ENCODE peak calls at places on chromosomes 6 and 20, in nine cellular contexts. One of them, this sample, is unnamed. For H3K9me3, the result is how much of the 10 kb centered on the place peaks cover.

GRCh38 chr6:126261792-126262421 is 78.0 kb upstream of the CENPW start:
- DNase-seq in esophagus squamous epithelium: no peak
- DNase-seq in testis: no peak
- DNase-seq in lower lobe of right lung: no peak
- DNase-seq in CD8-positive, alpha-beta T cell: no peak
- DNase-seq in colonic mucosa: no peak
- DNase-seq in WERI-Rb-1: no peak
- DNase-seq in ovary: no peak
- DNase-seq in GM23248: no peak
- DNase-seq in this sample: no peak

GRCh38 chr6:158605266-158605878 is 39.2 kb downstream of the DYNLT1 start:
- DNase-seq in esophagus squamous epithelium: no peak
- DNase-seq in testis: peak
- DNase-seq in lower lobe of right lung: peak
- DNase-seq in CD8-positive, alpha-beta T cell: peak
- DNase-seq in colonic mucosa: peak
- DNase-seq in WERI-Rb-1: peak
- DNase-seq in ovary: peak
- DNase-seq in GM23248: peak
- DNase-seq in this sample: no peak

GRCh38 chr6:134347916-134348805 is 30.2 kb upstream of the SGK1 start:
- DNase-seq in esophagus squamous epithelium: no peak
- DNase-seq in testis: no peak
- DNase-seq in lower lobe of right lung: no peak
- DNase-seq in CD8-positive, alpha-beta T cell: no peak
- DNase-seq in colonic mucosa: no peak
- DNase-seq in WERI-Rb-1: no peak
- DNase-seq in ovary: peak
- DNase-seq in GM23248: peak
- DNase-seq in this sample: no peak

GRCh38 chr6:33978593-33979150 is 167.2 kb downstream of the GRM4 start:
- DNase-seq in esophagus squamous epithelium: no peak
- DNase-seq in testis: no peak
- DNase-seq in lower lobe of right lung: no peak
- DNase-seq in CD8-positive, alpha-beta T cell: no peak
- DNase-seq in colonic mucosa: peak
- DNase-seq in WERI-Rb-1: peak
- DNase-seq in ovary: no peak
- DNase-seq in GM23248: no peak
- DNase-seq in this sample: no peak

GRCh38 chr6:152136449-152136825 is 329.0 kb downstream of the ESR1 start:
- DNase-seq in esophagus squamous epithelium: no peak
- DNase-seq in testis: no peak
- DNase-seq in lower lobe of right lung: no peak
- DNase-seq in CD8-positive, alpha-beta T cell: no peak
- DNase-seq in colonic mucosa: no peak
- DNase-seq in WERI-Rb-1: no peak
- DNase-seq in ovary: no peak
- DNase-seq in GM23248: peak
- DNase-seq in this sample: no peak

GRCh38 chr6:119495230-119495683 is 145.7 kb upstream of the MAN1A1 start:
- DNase-seq in esophagus squamous epithelium: no peak
- DNase-seq in testis: no peak
- DNase-seq in lower lobe of right lung: no peak
- DNase-seq in CD8-positive, alpha-beta T cell: no peak
- DNase-seq in colonic mucosa: peak
- DNase-seq in WERI-Rb-1: peak
- DNase-seq in ovary: no peak
- DNase-seq in GM23248: no peak
- DNase-seq in this sample: peak

GRCh38 chr20:44023515-44024371 is 109.1 kb downstream of the TOX2 start:
- DNase-seq in esophagus squamous epithelium: no peak
- DNase-seq in testis: no peak
- DNase-seq in lower lobe of right lung: no peak
- DNase-seq in CD8-positive, alpha-beta T cell: no peak
- DNase-seq in colonic mucosa: peak
- DNase-seq in WERI-Rb-1: no peak
- DNase-seq in ovary: no peak
- DNase-seq in GM23248: no peak
- DNase-seq in this sample: no peak

GRCh38 chr6:12958052-12958706 is 241.6 kb downstream of the PHACTR1 start:
- DNase-seq in esophagus squamous epithelium: no peak
- DNase-seq in testis: no peak
- DNase-seq in lower lobe of right lung: no peak
- DNase-seq in CD8-positive, alpha-beta T cell: no peak
- DNase-seq in colonic mucosa: no peak
- DNase-seq in WERI-Rb-1: no peak
- DNase-seq in ovary: no peak
- DNase-seq in GM23248: peak
- DNase-seq in this sample: no peak

GRCh38 chr20:23298926-23299672 is 51.5 kb upstream of the NXT1 start:
- DNase-seq in esophagus squamous epithelium: no peak
- DNase-seq in testis: peak
- DNase-seq in lower lobe of right lung: no peak
- DNase-seq in CD8-positive, alpha-beta T cell: no peak
- DNase-seq in colonic mucosa: no peak
- DNase-seq in WERI-Rb-1: no peak
- DNase-seq in ovary: no peak
- DNase-seq in GM23248: peak
- DNase-seq in this sample: no peak

GRCh38 chr6:142387997-142388815 is 86.4 kb downstream of the ADGRG6 start:
- DNase-seq in esophagus squamous epithelium: no peak
- DNase-seq in testis: no peak
- DNase-seq in lower lobe of right lung: no peak
- DNase-seq in CD8-positive, alpha-beta T cell: no peak
- DNase-seq in colonic mucosa: no peak
- DNase-seq in WERI-Rb-1: no peak
- DNase-seq in ovary: no peak
- DNase-seq in GM23248: peak
- DNase-seq in this sample: no peak

GRCh38 chr6:167827062-167827587 is 414 bp downstream of the AFDN start:
- DNase-seq in esophagus squamous epithelium: no peak
- DNase-seq in testis: no peak
- DNase-seq in lower lobe of right lung: peak
- DNase-seq in CD8-positive, alpha-beta T cell: no peak
- DNase-seq in colonic mucosa: no peak
- DNase-seq in WERI-Rb-1: peak
- DNase-seq in ovary: peak
- DNase-seq in GM23248: peak
- DNase-seq in this sample: peak

GRCh38 chr6:30985490-30985889 is 2.0 kb downstream of the MUC21 start:
- DNase-seq in esophagus squamous epithelium: no peak
- DNase-seq in testis: no peak
- DNase-seq in lower lobe of right lung: no peak
- DNase-seq in CD8-positive, alpha-beta T cell: no peak
- DNase-seq in colonic mucosa: no peak
- DNase-seq in WERI-Rb-1: no peak
- DNase-seq in ovary: no peak
- DNase-seq in GM23248: no peak
- DNase-seq in this sample: no peak

GRCh38 chr6:135488023-135488422 is 9.5 kb downstream of the AHI1 start:
- DNase-seq in esophagus squamous epithelium: no peak
- DNase-seq in testis: no peak
- DNase-seq in lower lobe of right lung: no peak
- DNase-seq in CD8-positive, alpha-beta T cell: no peak
- DNase-seq in colonic mucosa: no peak
- DNase-seq in WERI-Rb-1: no peak
- DNase-seq in ovary: no peak
- DNase-seq in GM23248: peak
- DNase-seq in this sample: no peak

GRCh38 chr6:116847234-116847633 is 18.4 kb upstream of the GPRC6A start:
- DNase-seq in esophagus squamous epithelium: no peak
- DNase-seq in testis: no peak
- DNase-seq in lower lobe of right lung: no peak
- DNase-seq in CD8-positive, alpha-beta T cell: no peak
- DNase-seq in colonic mucosa: no peak
- DNase-seq in WERI-Rb-1: no peak
- DNase-seq in ovary: no peak
- DNase-seq in GM23248: peak
- DNase-seq in this sample: no peak

GRCh38 chr6:118618676-118619377 is 32.6 kb downstream of the CEP85L start:
- DNase-seq in esophagus squamous epithelium: no peak
- DNase-seq in testis: peak
- DNase-seq in lower lobe of right lung: peak
- DNase-seq in CD8-positive, alpha-beta T cell: peak
- DNase-seq in colonic mucosa: peak
- DNase-seq in WERI-Rb-1: peak
- DNase-seq in ovary: peak
- DNase-seq in GM23248: peak
- DNase-seq in this sample: peak

GRCh38 chr20:57397004-57397692 is 6.0 kb downstream of the RBM38 start:
- DNase-seq in esophagus squamous epithelium: no peak
- DNase-seq in testis: no peak
- DNase-seq in lower lobe of right lung: peak
- DNase-seq in CD8-positive, alpha-beta T cell: no peak
- DNase-seq in colonic mucosa: no peak
- DNase-seq in WERI-Rb-1: no peak
- DNase-seq in ovary: peak
- DNase-seq in GM23248: no peak
- DNase-seq in this sample: peak
- H3K27ac ChIP-seq in esophagus squamous epithelium: peak
- H3K27ac ChIP-seq in testis: peak
- H3K27ac ChIP-seq in lower lobe of right lung: peak
- H3K27ac ChIP-seq in CD8-positive, alpha-beta T cell: peak
- H3K27ac ChIP-seq in colonic mucosa: no peak
- H3K27ac ChIP-seq in WERI-Rb-1: no peak
- H3K27ac ChIP-seq in ovary: peak
- H3K27ac ChIP-seq in GM23248: no peak
- H3K27ac ChIP-seq in this sample: no peak

GRCh38 chr20:30489604-30490003 is 767.9 kb upstream of the DEFB115 start:
- DNase-seq in esophagus squamous epithelium: no peak
- DNase-seq in testis: no peak
- DNase-seq in lower lobe of right lung: no peak
- DNase-seq in CD8-positive, alpha-beta T cell: no peak
- DNase-seq in colonic mucosa: no peak
- DNase-seq in WERI-Rb-1: no peak
- DNase-seq in ovary: no peak
- DNase-seq in GM23248: no peak
- DNase-seq in this sample: no peak
- H3K9me3 ChIP-seq in esophagus squamous epithelium: under half
- H3K9me3 ChIP-seq in testis: under half
- H3K9me3 ChIP-seq in lower lobe of right lung: under half
- H3K9me3 ChIP-seq in CD8-positive, alpha-beta T cell: under half
- H3K9me3 ChIP-seq in colonic mucosa: under half
- H3K9me3 ChIP-seq in WERI-Rb-1: under half
- H3K9me3 ChIP-seq in ovary: under half
- H3K9me3 ChIP-seq in GM23248: under half
- H3K9me3 ChIP-seq in this sample: under half

GRCh38 chr6:150099546-150099945 is 30.6 kb upstream of the ULBP3 start:
- DNase-seq in esophagus squamous epithelium: no peak
- DNase-seq in testis: no peak
- DNase-seq in lower lobe of right lung: no peak
- DNase-seq in CD8-positive, alpha-beta T cell: no peak
- DNase-seq in colonic mucosa: no peak
- DNase-seq in WERI-Rb-1: no peak
- DNase-seq in ovary: no peak
- DNase-seq in GM23248: no peak
- DNase-seq in this sample: no peak

GRCh38 chr6:150102750-150103270 is 33.9 kb upstream of the ULBP3 start:
- DNase-seq in esophagus squamous epithelium: no peak
- DNase-seq in testis: no peak
- DNase-seq in lower lobe of right lung: no peak
- DNase-seq in CD8-positive, alpha-beta T cell: no peak
- DNase-seq in colonic mucosa: no peak
- DNase-seq in WERI-Rb-1: no peak
- DNase-seq in ovary: no peak
- DNase-seq in GM23248: no peak
- DNase-seq in this sample: no peak

GRCh38 chr6:150100745-150101144 is 31.8 kb upstream of the ULBP3 start:
- DNase-seq in esophagus squamous epithelium: no peak
- DNase-seq in testis: no peak
- DNase-seq in lower lobe of right lung: no peak
- DNase-seq in CD8-positive, alpha-beta T cell: no peak
- DNase-seq in colonic mucosa: no peak
- DNase-seq in WERI-Rb-1: no peak
- DNase-seq in ovary: no peak
- DNase-seq in GM23248: no peak
- DNase-seq in this sample: no peak

GRCh38 chr6:150099953-150100352 is 31.0 kb upstream of the ULBP3 start:
- DNase-seq in esophagus squamous epithelium: no peak
- DNase-seq in testis: no peak
- DNase-seq in lower lobe of right lung: no peak
- DNase-seq in CD8-positive, alpha-beta T cell: no peak
- DNase-seq in colonic mucosa: no peak
- DNase-seq in WERI-Rb-1: no peak
- DNase-seq in ovary: no peak
- DNase-seq in GM23248: no peak
- DNase-seq in this sample: no peak

DNA sequence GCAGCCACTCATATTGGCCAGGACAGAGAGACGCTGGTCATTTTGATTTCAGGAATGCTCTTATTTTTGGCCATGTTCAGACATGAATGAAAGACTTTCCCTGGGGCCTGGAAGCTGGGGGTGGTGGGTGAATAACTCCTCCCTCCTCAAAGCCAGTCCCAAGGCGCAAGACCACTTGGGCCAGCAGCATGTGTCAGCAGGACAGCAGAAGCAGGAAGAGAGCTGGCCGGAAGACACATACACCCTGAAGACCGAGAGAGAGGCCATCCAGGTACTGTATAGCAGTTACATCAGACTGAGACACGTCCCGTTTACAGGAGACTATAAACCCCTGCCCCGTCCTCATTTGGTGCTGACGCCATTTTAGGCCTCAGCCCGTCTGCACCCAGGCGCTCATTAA is 29.2 kb upstream of the ULBP3 start:
- DNase-seq in esophagus squamous epithelium: no peak
- DNase-seq in testis: no peak
- DNase-seq in lower lobe of right lung: no peak
- DNase-seq in CD8-positive, alpha-beta T cell: no peak
- DNase-seq in colonic mucosa: no peak
- DNase-seq in WERI-Rb-1: no peak
- DNase-seq in ovary: no peak
- DNase-seq in GM23248: no peak
- DNase-seq in this sample: no peak
- H3K27ac ChIP-seq in esophagus squamous epithelium: no peak
- H3K27ac ChIP-seq in testis: no peak
- H3K27ac ChIP-seq in lower lobe of right lung: no peak
- H3K27ac ChIP-seq in CD8-positive, alpha-beta T cell: no peak
- H3K27ac ChIP-seq in colonic mucosa: no peak
- H3K27ac ChIP-seq in WERI-Rb-1: no peak
- H3K27ac ChIP-seq in ovary: no peak
- H3K27ac ChIP-seq in GM23248: no peak
- H3K27ac ChIP-seq in this sample: no peak

DNA sequence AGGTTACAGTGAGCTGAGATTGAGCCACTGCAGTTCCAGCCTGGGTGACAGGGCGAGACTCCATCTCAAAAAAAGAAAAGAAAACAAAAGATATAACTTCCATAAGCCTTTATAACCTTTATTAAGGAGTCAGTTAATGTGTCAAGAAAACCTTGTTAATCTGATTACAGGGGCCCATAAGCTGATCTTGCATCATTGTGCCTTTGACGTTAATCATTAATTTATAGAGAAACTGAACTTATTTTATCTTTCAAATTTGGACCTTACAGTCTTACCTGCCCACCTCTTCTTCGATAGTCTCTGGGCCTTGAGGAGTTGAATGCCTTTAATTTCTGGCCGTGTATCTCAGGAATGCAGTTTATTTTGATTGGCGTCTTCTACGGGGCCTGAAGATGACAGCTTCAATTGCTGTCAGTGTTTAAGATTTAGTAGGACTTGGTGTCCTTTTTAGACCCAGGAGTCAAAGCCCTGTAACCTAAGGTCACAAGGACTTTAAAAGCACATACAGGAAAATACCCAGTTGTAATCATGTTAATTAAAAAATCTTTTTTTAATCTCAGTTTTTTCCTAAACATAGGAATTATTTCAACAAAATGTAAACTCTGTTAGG is 5.8 kb downstream of the ACOT13 start:
- DNase-seq in esophagus squamous epithelium: no peak
- DNase-seq in testis: no peak
- DNase-seq in lower lobe of right lung: no peak
- DNase-seq in CD8-positive, alpha-beta T cell: no peak
- DNase-seq in colonic mucosa: no peak
- DNase-seq in WERI-Rb-1: no peak
- DNase-seq in ovary: no peak
- DNase-seq in GM23248: no peak
- DNase-seq in this sample: no peak
- H3K9me3 ChIP-seq in esophagus squamous epithelium: under half
- H3K9me3 ChIP-seq in testis: under half
- H3K9me3 ChIP-seq in lower lobe of right lung: under half
- H3K9me3 ChIP-seq in CD8-positive, alpha-beta T cell: under half
- H3K9me3 ChIP-seq in colonic mucosa: under half
- H3K9me3 ChIP-seq in WERI-Rb-1: under half
- H3K9me3 ChIP-seq in ovary: under half
- H3K9me3 ChIP-seq in GM23248: under half
- H3K9me3 ChIP-seq in this sample: under half

This sample was measured in pancreas.